ENCODE peak calls at places on chromosomes 12 and 14, in eight cellular contexts. U is NCI-H1105, O is LoVo, E is HepG2, H is amygdala, D is SW480, R is BJ, W is AG09309. V is an unnamed sample.

GRCh38 chr12:95820096-95820703 is 29.6 kb upstream of the NTN4 start:
- DNase-seq in E (peak), W (no peak), H (no peak), R (no peak), U (peak), O (peak), D (peak), V (peak)

GRCh38 chr12:58593557-58594304 is 326.6 kb downstream of the LRIG3 start:
- DNase-seq in U (no peak), W (no peak), D (peak), O (no peak), H (no peak), R (no peak), E (no peak), V (no peak)

GRCh38 chr12:129844662-129845061 is 59.2 kb downstream of the TMEM132D start:
- DNase-seq in W (no peak), H (no peak), E (no peak), D (no peak), U (no peak), R (no peak), O (no peak), V (no peak)

GRCh38 chr12:26728205-26729050 is 104.6 kb downstream of the ITPR2 start:
- DNase-seq in D (no peak), U (no peak), H (no peak), W (no peak), E (no peak), R (no peak), O (no peak), V (no peak)

GRCh38 chr12:48813464-48814312 is 4.6 kb upstream of the CACNB3 start:
- DNase-seq in W (no peak), U (no peak), E (no peak), O (no peak), H (no peak), D (no peak), R (no peak), V (no peak)

GRCh38 chr14:72500234-72500838 is 393.6 kb downstream of the DPF3 start:
- DNase-seq in H (no peak), U (no peak), R (no peak), D (no peak), O (no peak), E (no peak), W (no peak), V (no peak)

GRCh38 chr12:55738113-55739024 is 4.6 kb upstream of the GDF11 start:
- DNase-seq in O (peak), H (peak), W (no peak), D (peak), E (peak), R (no peak), U (peak), V (peak)

GRCh38 chr14:74932401-74932901 is 9.4 kb upstream of the RPS6KL1 start:
- DNase-seq in H (no peak), E (no peak), R (no peak), O (no peak), W (no peak), D (no peak), U (no peak), V (no peak)

GRCh38 chr14:49687942-49688700 is at the start of gene POLE2:
- DNase-seq in W (no peak), E (peak), O (peak), U (no peak), H (peak), D (peak), R (no peak), V (peak)

GRCh38 chr14:93201155-93201704 is 5.6 kb downstream of the GON7 start:
- DNase-seq in R (no peak), W (no peak), H (no peak), E (no peak), D (no peak), O (no peak), U (no peak), V (no peak)

GRCh38 chr14:89445252-89445973 is 28.4 kb upstream of the FOXN3 start:
- DNase-seq in H (no peak), D (no peak), E (no peak), U (no peak), W (no peak), O (no peak), R (no peak), V (no peak)

GRCh38 chr12:643478-644292 is 19.6 kb downstream of the NINJ2 start:
- DNase-seq in O (peak), D (peak), U (no peak), E (no peak), H (no peak), R (no peak), W (no peak), V (no peak)

GRCh38 chr14:58395815-58396626 is at the start of gene TOMM20L:
- DNase-seq in W (peak), E (peak), D (peak), U (peak), R (no peak), O (peak), H (peak), V (peak)

GRCh38 chr12:14525964-14526363 is 41.7 kb downstream of the PLBD1 start:
- DNase-seq in W (no peak), O (no peak), H (no peak), U (no peak), E (no peak), R (no peak), D (no peak), V (no peak)

GRCh38 chr12:57078519-57079404 is at the start of gene NEMP1:
- DNase-seq in H (peak), D (peak), U (peak), W (peak), E (peak), R (peak), O (peak), V (peak)

V was measured in Calu3.